ENCODE peak calls at places on chromosome 7, in nine cellular contexts. G, O, V, A, E, N, D, S and L are unnamed samples.

GRCh38 chr7:93461350-93461749 is 113.2 kb downstream of the CALCR start:
- DNase-seq in G (no peak), O (no peak), V (no peak), A (no peak), E (no peak), N (no peak), D (no peak), S (no peak), L (no peak)

GRCh38 chr7:11335951-11336350 is 362.3 kb downstream of the PHF14 start:
- DNase-seq in G (no peak), O (no peak), V (no peak), A (no peak), E (no peak), N (no peak), D (no peak), S (no peak), L (no peak)

GRCh38 chr7:10343108-10343507 is 630.6 kb upstream of the PHF14 start:
- DNase-seq in G (no peak), O (no peak), V (no peak), A (no peak), E (no peak), N (no peak), D (no peak), S (no peak), L (no peak)

GRCh38 chr7:55526329-55526728 is 46.0 kb downstream of the VOPP1 start:
- DNase-seq in G (no peak), O (no peak), V (no peak), A (no peak), E (no peak), N (no peak), D (no peak), S (no peak), L (no peak)

GRCh38 chr7:82677493-82677892 is 233.9 kb upstream of the CACNA2D1 start:
- DNase-seq in G (no peak), O (no peak), V (no peak), A (no peak), E (no peak), N (no peak), D (no peak), S (no peak), L (no peak)

GRCh38 chr7:98284335-98285036 is 3.0 kb downstream of the BRI3 start:
- DNase-seq in G (no peak), O (peak), V (peak), A (no peak), E (peak), N (peak), D (peak), S (no peak), L (peak)

GRCh38 chr7:41979834-41980307 is 257.1 kb downstream of the GLI3 start:
- DNase-seq in G (peak), O (no peak), V (peak), A (no peak), E (peak), N (no peak), D (no peak), S (peak), L (no peak)

GRCh38 chr7:157668884-157669767 is 332.3 kb downstream of the DNAJB6 start:
- DNase-seq in G (no peak), O (no peak), V (no peak), A (no peak), E (no peak), N (no peak), D (no peak), S (no peak), L (no peak)

GRCh38 chr7:2313450-2314208 is 612 bp downstream of the SNX8 start:
- DNase-seq in G (no peak), O (no peak), V (no peak), A (no peak), E (no peak), N (no peak), D (no peak), S (no peak), L (no peak)

GRCh38 chr7:32670105-32670504 is 174.8 kb downstream of the AVL9 start:
- DNase-seq in G (no peak), O (no peak), V (peak), A (no peak), E (peak), N (no peak), D (peak), S (no peak), L (no peak)

GRCh38 chr7:23654508-23654907 is 25.5 kb upstream of the FAM221A start:
- DNase-seq in G (peak), O (no peak), V (no peak), A (no peak), E (peak), N (no peak), D (no peak), S (peak), L (no peak)

GRCh38 chr7:46554688-46555422 is 633.8 kb upstream of the IGFBP3 start:
- DNase-seq in G (no peak), O (no peak), V (peak), A (no peak), E (no peak), N (no peak), D (no peak), S (no peak), L (no peak)

GRCh38 chr7:44634839-44635591 is 28.6 kb downstream of the OGDH start:
- DNase-seq in G (no peak), O (peak), V (no peak), A (no peak), E (peak), N (no peak), D (no peak), S (no peak), L (no peak)

GRCh38 chr7:155212301-155213015 is 85.2 kb upstream of the INSIG1 start:
- DNase-seq in G (no peak), O (no peak), V (no peak), A (no peak), E (no peak), N (no peak), D (no peak), S (no peak), L (no peak)

GRCh38 chr7:145169908-145170307 is 334.1 kb upstream of the TPK1 start:
- DNase-seq in G (no peak), O (no peak), V (no peak), A (no peak), E (no peak), N (no peak), D (no peak), S (no peak), L (no peak)

GRCh38 chr7:25179771-25180591 is 48.3 kb downstream of the NPVF start:
- DNase-seq in G (peak), O (peak), V (peak), A (peak), E (peak), N (no peak), D (peak), S (peak), L (peak)

GRCh38 chr7:8232999-8233847 is 28.7 kb downstream of the ICA1 start:
- DNase-seq in G (no peak), O (no peak), V (no peak), A (no peak), E (no peak), N (no peak), D (no peak), S (no peak), L (no peak)

GRCh38 chr7:28813238-28813962 is 144.7 kb downstream of the TRIL start:
- DNase-seq in G (no peak), O (peak), V (no peak), A (no peak), E (no peak), N (no peak), D (no peak), S (no peak), L (no peak)

GRCh38 chr7:2523941-2524807 is 4.6 kb downstream of the LFNG start:
- DNase-seq in G (peak), O (peak), V (peak), A (no peak), E (peak), N (no peak), D (no peak), S (no peak), L (no peak)

GRCh38 chr7:135704074-135704473 is 23.9 kb downstream of the SLC13A4 start:
- DNase-seq in G (peak), O (no peak), V (no peak), A (no peak), E (peak), N (no peak), D (no peak), S (no peak), L (no peak)
- TF ChIP-seq CTCF in G (peak), O (peak), V (peak), A (no peak), E (peak), N (peak), D (peak), S (peak), L (peak)

GRCh38 chr7:22195402-22195801 is 161.6 kb downstream of the RAPGEF5 start:
- DNase-seq in G (no peak), O (no peak), V (no peak), A (no peak), E (no peak), N (no peak), D (no peak), S (no peak), L (no peak)

GRCh38 chr7:22190736-22191135 is 166.2 kb downstream of the RAPGEF5 start:
- DNase-seq in G (no peak), O (no peak), V (no peak), A (no peak), E (no peak), N (no peak), D (no peak), S (no peak), L (no peak)

GRCh38 chr7:22194633-22195273 is 162.2 kb downstream of the RAPGEF5 start:
- DNase-seq in G (no peak), O (no peak), V (no peak), A (no peak), E (no peak), N (no peak), D (no peak), S (no peak), L (no peak)

GRCh38 chr7:22192778-22193177 is 164.2 kb downstream of the RAPGEF5 start:
- DNase-seq in G (no peak), O (no peak), V (no peak), A (no peak), E (no peak), N (no peak), D (no peak), S (no peak), L (no peak)

DNA sequence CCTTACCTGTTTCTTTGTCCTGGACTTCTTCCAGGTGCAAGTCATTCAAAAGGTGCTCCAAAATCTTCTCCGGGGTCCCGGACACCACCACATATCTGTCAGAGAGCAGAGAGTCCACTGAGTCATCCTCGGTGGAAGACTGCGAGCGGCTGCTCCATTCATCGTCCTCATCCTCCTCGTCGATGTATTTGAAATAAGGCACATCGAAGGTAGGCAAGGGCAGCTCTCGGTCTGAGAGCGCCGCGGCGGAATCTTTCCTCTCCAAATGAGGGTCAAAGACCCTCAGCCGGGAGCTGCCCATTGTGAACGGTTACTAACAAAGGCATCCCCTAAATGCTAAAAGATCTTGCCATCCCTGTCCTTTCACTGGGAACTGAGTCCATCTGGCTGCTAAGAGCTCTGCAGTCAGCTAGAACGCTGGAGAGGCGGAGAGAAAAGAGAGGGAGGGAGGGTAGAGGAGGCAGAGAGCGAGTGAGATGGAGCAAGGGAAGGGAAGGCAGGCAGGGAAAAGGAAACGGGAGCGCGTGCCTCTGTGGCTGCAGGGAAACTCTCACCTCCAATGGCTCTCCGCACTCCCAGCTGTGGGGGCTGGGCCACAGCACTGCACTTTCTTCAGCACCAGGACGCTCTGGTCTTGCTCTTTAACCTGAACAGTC is 163.5 kb downstream of the RAPGEF5 start:
- DNase-seq in G (peak), O (peak), V (peak), A (peak), E (peak), N (no peak), D (no peak), S (peak), L (peak)
- TF ChIP-seq CTCF in G (no peak), O (no peak), V (no peak), A (no peak), E (no peak), N (no peak), D (no peak), S (no peak), L (no peak)

GRCh38 chr7:128042027-128042426 is 10.8 kb upstream of the LRRC4 start:
- DNase-seq in G (no peak), O (no peak), V (no peak), A (no peak), E (no peak), N (no peak), D (no peak), S (no peak), L (no peak)

GRCh38 chr7:128040205-128040604 is 9.0 kb upstream of the LRRC4 start:
- DNase-seq in G (no peak), O (no peak), V (no peak), A (no peak), E (no peak), N (no peak), D (no peak), S (no peak), L (no peak)

GRCh38 chr7:128037880-128038619 is 6.8 kb upstream of the LRRC4 start:
- DNase-seq in G (no peak), O (no peak), V (no peak), A (no peak), E (no peak), N (no peak), D (no peak), S (no peak), L (no peak)

GRCh38 chr7:128041203-128041602 is 10.0 kb upstream of the LRRC4 start:
- DNase-seq in G (no peak), O (no peak), V (peak), A (peak), E (no peak), N (no peak), D (peak), S (no peak), L (no peak)

DNA sequence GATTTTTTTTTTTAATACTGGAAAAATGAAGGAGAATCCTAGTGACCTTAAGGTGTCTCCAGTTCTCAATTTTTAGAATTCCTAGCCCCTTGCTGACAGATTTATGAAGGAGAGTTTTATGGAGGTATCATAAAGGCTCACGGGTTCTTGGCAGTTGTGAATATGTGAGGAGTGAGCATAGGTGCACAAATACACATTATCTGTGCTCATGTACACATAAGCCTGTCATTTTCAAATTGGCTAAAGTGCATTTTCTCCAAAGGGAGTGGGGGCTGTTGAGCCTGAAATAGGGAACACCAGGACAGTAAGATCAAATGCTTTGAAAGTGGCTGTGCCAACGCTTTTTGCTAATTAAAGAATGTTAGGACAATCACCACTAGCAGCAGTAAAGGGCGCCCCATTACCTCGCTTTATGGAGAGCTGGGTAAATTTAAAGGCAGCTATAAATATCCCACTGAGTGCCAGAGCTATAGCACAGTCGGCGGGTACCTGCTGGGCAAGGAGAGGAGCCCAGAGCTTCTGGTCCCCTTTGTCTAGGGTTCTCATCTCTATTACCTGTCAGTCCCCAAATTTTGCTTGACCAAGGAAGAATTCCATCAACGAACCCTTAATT is 8.4 kb upstream of the LRRC4 start:
- DNase-seq in G (no peak), O (no peak), V (no peak), A (no peak), E (no peak), N (no peak), D (no peak), S (no peak), L (no peak)
- TF ChIP-seq CTCF in G (no peak), O (no peak), V (no peak), A (no peak), E (no peak), N (no peak), D (no peak), S (no peak), L (no peak)

GRCh38 chr7:131895541-131896173 is 339.2 kb upstream of the PODXL start:
- DNase-seq in G (no peak), O (no peak), V (peak), A (peak), E (peak), N (peak), D (peak), S (no peak), L (peak)

GRCh38 chr7:131897790-131898165 is 341.4 kb upstream of the PODXL start:
- DNase-seq in G (no peak), O (no peak), V (peak), A (no peak), E (no peak), N (no peak), D (no peak), S (no peak), L (no peak)

GRCh38 chr7:131897016-131897789 is 340.8 kb upstream of the PODXL start:
- DNase-seq in G (no peak), O (no peak), V (peak), A (no peak), E (peak), N (no peak), D (no peak), S (peak), L (no peak)

GRCh38 chr7:131898418-131898817 is 342.0 kb upstream of the PODXL start:
- DNase-seq in G (no peak), O (no peak), V (peak), A (no peak), E (peak), N (no peak), D (peak), S (no peak), L (no peak)

DNA sequence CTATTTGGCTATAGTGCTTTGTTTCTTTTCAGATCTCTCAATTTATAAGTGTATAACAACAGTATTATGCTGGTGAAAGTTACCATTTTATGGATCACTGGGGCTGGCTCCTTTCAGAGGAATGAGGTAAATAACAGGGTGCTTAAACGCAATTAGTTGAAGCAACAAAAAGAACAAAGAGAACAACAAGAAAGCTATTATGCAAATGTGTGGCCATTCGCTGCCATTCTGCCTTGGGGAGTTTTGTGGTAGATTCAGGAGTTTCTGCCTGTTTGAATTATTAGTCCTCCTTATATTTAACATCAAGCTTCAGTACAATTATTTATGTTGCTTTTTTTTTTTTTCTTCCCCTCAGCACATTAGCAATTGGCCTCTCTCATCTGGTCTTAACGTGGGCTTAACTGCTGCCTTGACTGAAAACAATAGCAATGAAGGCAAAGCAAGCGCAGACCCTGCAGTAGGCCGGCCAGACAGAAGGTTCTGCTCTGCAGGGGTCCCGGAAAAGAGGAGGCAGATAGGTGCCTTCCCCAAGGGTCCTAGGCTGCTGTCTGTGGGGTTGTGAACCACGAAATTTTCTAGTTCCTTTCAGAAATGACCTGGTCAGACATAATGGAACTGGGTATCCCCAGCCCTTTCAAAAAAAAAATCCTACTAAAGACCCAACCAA is 339.9 kb upstream of the PODXL start:
- DNase-seq in G (peak), O (no peak), V (no peak), A (no peak), E (peak), N (no peak), D (no peak), S (no peak), L (no peak)
- TF ChIP-seq CTCF in G (no peak), O (no peak), V (no peak), A (no peak), E (no peak), N (no peak), D (no peak), S (no peak), L (no peak)

GRCh38 chr7:47945261-47946015 is 2.8 kb downstream of the PKD1L1 start:
- DNase-seq in G (peak), O (peak), V (peak), A (no peak), E (peak), N (no peak), D (no peak), S (peak), L (peak)
- TF ChIP-seq CTCF in G (no peak), O (peak), V (peak), A (peak), E (peak), N (peak), D (peak), S (peak), L (peak)

DNA sequence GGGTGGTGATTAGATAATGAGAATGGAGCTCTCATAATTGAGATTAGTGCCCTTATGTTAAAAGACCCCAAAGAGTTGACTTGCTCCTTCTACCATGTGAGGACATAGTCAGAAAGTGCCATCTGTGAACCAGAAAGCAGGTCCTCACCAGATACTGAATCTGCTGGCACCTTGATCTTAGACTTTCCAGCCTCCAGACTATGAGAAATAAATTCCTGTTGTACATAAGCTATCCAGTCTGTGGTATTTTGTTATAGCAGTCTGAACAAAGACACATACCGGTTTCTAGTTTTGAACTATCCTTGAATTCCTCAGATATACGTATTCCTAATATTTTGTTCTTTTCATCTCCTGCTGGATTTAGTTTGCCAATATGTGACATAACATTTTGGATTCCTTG is 228.1 kb downstream of the FZD1 start:
- DNase-seq in G (no peak), O (no peak), V (no peak), A (no peak), E (no peak), N (no peak), D (no peak), S (no peak), L (no peak)
- TF ChIP-seq CTCF in G (no peak), O (no peak), V (no peak), A (no peak), E (no peak), N (no peak), D (no peak), S (no peak), L (no peak)

GRCh38 chr7:150390206-150390605 is 11.1 kb downstream of the ZNF775 start:
- DNase-seq in G (no peak), O (no peak), V (no peak), A (no peak), E (no peak), N (no peak), D (no peak), S (no peak), L (no peak)

GRCh38 chr7:150389532-150389816 is 10.3 kb downstream of the ZNF775 start:
- DNase-seq in G (no peak), O (no peak), V (no peak), A (no peak), E (no peak), N (no peak), D (no peak), S (no peak), L (no peak)

GRCh38 chr7:150385240-150385830 is 6.2 kb downstream of the ZNF775 start:
- DNase-seq in G (peak), O (no peak), V (no peak), A (no peak), E (peak), N (no peak), D (no peak), S (no peak), L (no peak)

GRCh38 chr7:150388306-150388705 is 9.2 kb downstream of the ZNF775 start:
- DNase-seq in G (no peak), O (no peak), V (no peak), A (no peak), E (no peak), N (no peak), D (no peak), S (no peak), L (no peak)

GRCh38 chr7:150388709-150389531 is 9.8 kb downstream of the ZNF775 start:
- DNase-seq in G (no peak), O (peak), V (peak), A (no peak), E (peak), N (no peak), D (no peak), S (peak), L (no peak)
- TF ChIP-seq CTCF in G (no peak), O (peak), V (peak), A (peak), E (peak), N (peak), D (peak), S (peak), L (peak)